ENCODE peak calls at places on chromosome 6, in five cellular contexts. N is foreskin fibroblast; L is CD8-positive, alpha-beta T cell; A is progenitor cell of endocrine pancreas; D is endothelial cell. K is an unnamed sample.

GRCh38 chr6:39791850-39792500 is at the start of gene DAAM2:
- DNase-seq in N (peak; percentile 81), L (no peak), A (peak; percentile 16), D (peak; percentile 60), K (no peak)

GRCh38 chr6:152250127-152250526 is 387.0 kb downstream of the SYNE1 start:
- DNase-seq in N (no peak), L (no peak), A (no peak), D (no peak), K (no peak)

GRCh38 chr6:73929421-73929820 is 233.4 kb downstream of the CD109 start:
- DNase-seq in N (peak; percentile 48), L (no peak), A (no peak), D (no peak), K (no peak)

GRCh38 chr6:54291738-54292137 is 16.5 kb upstream of the TINAG start:
- DNase-seq in N (peak; percentile 70), L (no peak), A (no peak), D (no peak), K (peak; percentile 20)

GRCh38 chr6:36227379-36228344 is 31.1 kb downstream of the BRPF3 start:
- DNase-seq in N (no peak), L (no peak), A (no peak), D (no peak), K (no peak)

GRCh38 chr6:44940367-44940766 is 387.8 kb upstream of the RUNX2 start:
- DNase-seq in N (no peak), L (no peak), A (no peak), D (no peak), K (no peak)

GRCh38 chr6:150282806-150283205 is 86.0 kb upstream of the IYD start:
- DNase-seq in N (peak; percentile 22), L (no peak), A (no peak), D (no peak), K (no peak)

GRCh38 chr6:168032383-168032760 is 34.9 kb downstream of the KIF25 start:
- DNase-seq in N (peak; percentile 81), L (no peak), A (no peak), D (no peak), K (no peak)

GRCh38 chr6:151962246-151962846 is 154.9 kb downstream of the ESR1 start:
- DNase-seq in N (peak; percentile 58), L (no peak), A (no peak), D (no peak), K (no peak)

GRCh38 chr6:34834789-34835518 is 43.1 kb downstream of the BLTP3A start:
- DNase-seq in N (peak; percentile 78), L (no peak), A (no peak), D (no peak), K (no peak)

DNA sequence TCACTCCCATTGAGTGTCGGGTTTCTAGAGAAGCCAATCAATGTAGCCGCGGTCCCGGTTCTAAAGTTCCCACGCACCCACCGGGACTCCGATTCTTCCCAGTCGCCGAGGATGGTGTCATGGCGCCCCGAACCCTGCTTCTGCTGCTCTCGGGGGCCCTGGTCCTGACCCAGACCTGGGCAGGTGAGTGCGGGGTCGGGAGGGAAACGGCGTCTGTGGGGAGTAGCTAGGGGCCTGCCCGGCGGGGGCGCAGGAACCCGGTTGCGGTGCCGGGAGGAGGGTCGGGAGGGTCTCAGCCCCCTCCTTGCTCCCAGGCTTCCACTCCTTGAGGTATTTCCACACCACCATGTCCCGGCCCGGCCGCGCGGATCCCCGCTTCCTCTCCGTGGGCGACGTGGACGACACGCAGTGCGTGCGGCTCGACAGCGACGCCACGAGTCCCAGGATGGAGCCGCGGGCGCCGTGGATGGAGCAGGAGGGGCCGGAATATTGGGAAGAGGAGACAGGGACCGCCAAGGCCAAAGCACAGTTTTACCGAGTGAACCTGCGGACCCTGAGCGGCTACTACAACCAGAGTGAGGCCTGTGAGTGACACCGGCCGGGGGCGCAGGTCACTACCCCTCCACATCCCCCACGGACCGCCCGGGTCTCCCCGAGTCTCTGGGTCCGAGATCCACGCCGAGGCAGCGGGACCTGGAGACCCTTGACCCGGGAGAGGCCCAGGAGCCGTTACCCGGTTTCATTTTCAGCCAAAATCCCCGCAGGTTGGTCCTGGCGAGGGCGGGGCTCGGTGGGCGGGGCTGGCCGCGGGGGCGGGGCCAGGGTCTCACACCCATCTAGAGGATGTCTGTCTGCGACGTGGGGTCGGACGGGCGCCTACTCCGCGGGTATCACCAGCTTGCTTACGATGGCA is 35.2 kb upstream of the HLA-G start:
- DNase-seq in N (peak; percentile 50), L (peak; percentile 75), A (no peak), D (peak; percentile 49), K (peak; percentile 82)
- TF ChIP-seq CTCF in N (peak; percentile 54), L (no peak), A (peak; percentile 36), D (no peak), K (peak; percentile 60)

DNA sequence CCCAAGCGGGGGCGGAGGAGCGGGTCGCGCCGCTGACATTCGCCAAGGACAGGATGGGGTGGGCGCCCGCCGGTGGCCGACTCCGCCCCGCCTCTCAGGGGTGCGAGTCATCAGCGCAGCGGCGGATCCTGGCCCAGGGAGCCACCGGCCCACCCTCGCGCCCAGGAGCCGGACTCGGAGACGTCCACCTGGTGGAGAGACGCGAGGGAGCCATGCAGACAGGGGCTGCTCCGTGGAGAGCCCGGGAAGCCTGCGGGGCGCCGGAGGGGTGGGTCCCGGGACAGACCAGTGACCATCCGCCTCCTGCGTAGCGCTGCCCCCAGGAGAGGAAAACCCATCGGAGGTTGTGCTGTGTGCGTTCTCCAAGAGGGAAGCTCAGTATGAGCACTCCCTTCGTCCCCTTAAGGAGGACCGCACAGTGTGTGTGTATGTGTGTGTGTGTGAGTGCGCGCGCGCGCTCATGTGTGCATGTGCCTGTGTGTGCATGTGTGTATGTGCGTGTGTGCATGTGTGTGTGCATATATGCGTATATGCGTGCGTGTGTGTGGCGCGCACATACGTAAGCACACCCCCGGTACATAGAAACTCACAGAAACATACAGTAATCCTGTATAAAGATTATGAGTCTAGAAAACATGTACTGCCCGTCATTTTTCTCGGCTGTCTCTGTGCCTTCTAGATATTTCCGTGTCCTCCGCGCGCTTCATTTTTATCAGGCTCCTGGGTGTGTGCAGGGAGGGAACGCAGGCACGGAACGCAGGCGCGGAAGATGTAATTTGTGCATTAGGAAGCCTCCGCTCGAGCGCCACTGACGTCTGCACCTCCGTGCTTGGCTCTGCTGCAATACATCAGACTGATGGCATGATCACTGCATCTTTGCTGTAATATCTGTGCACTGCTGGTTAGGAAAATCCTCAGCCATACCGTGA is 158.9 kb downstream of the TBXT start:
- DNase-seq in N (peak; percentile 58), L (no peak), A (peak; percentile 30), D (no peak), K (no peak)
- TF ChIP-seq CTCF in N (no peak), L (no peak), A (peak; percentile 44), D (no peak), K (no peak)

DNA sequence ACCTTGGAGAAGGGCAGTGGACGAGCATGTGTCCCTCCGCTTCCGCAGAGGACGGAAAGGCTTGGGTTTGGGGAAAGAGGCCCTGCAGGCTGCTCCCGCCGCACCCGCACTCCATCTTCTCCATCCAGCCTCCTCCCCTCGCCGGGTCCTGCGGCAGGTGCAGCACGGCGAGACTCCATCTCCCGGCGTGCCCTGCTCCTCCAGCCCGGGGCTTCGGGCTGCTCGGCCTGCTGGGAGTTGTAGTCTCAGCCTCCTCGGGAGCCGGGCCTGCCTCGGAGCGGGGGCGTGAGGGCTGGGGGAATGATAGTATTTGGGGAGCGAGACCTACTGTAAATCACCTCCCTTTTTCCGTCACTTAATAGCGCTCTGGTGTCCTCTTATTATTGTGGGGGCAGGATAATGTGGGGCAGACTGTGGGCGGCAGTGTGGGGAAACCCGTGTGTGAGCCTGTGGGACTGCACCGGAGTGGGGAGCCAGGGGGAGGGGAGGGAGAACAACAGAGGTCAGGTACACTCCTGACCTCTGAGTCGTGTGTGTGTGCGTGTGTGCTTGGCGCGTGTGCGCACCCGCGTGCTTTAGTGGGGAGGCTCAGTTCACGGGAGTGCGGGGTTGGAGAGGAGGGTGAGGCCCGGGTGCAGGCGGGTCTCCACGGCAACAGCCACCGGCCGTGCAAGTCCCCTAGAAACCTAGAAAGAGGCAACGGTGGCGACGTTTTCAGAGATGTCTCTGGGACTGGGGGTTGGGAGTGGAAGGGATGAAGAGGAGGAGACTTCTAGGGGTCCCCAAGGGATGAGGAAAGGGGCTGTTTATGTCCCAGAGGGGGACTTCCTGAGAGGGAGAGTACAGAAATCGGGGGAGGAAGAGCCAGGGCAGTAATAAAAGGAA is 4.1 kb downstream of the TTBK1 start:
- DNase-seq in N (peak; percentile 79), L (peak; percentile 78), A (peak; percentile 76), D (peak; percentile 81), K (peak; percentile 98)
- TF ChIP-seq CTCF in N (no peak), L (no peak), A (peak; percentile 12), D (no peak), K (no peak)

DNA sequence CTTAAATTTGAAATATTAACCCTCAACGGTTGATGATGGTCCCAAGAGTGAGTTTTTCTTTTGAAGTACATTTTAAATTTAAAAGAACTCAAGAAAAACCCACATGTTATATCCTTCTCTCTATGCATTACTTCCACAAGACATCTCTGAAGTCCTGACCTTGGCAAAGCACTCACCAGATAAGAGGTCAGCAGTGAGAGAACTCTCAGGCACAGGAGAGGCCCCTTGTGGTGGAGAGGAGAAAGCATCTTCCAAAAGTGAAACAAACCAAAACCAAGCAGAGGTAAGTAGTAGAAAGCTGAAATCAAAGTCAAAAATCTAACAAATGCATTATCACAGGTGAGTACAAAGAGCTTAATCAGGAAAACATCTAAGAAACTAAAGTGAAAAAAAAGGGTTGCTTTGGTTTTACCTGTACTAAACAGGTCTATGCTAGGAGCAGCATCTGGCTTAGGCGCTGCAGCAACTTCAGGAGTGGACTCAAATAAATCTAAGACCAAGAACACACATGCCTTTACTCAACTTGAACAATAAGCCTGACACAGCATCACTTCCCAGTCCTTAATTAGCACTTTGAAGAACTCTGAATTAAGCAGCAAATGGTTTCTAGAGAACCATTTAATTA is 80.5 kb downstream of the PRSS35 start:
- DNase-seq in N (peak; percentile 45), L (no peak), A (no peak), D (peak; percentile 14), K (peak; percentile 51)
- TF ChIP-seq CTCF in N (peak; percentile 71), L (no peak), A (peak; percentile 57), D (peak; percentile 42), K (peak; percentile 55)

GRCh38 chr6:126553856-126554255 is 213.9 kb downstream of the CENPW start:
- DNase-seq in N (peak; percentile 53), L (no peak), A (no peak), D (no peak), K (no peak)
- TF ChIP-seq CTCF in N (no peak), L (no peak), A (no peak), D (no peak), K (no peak)

DNA sequence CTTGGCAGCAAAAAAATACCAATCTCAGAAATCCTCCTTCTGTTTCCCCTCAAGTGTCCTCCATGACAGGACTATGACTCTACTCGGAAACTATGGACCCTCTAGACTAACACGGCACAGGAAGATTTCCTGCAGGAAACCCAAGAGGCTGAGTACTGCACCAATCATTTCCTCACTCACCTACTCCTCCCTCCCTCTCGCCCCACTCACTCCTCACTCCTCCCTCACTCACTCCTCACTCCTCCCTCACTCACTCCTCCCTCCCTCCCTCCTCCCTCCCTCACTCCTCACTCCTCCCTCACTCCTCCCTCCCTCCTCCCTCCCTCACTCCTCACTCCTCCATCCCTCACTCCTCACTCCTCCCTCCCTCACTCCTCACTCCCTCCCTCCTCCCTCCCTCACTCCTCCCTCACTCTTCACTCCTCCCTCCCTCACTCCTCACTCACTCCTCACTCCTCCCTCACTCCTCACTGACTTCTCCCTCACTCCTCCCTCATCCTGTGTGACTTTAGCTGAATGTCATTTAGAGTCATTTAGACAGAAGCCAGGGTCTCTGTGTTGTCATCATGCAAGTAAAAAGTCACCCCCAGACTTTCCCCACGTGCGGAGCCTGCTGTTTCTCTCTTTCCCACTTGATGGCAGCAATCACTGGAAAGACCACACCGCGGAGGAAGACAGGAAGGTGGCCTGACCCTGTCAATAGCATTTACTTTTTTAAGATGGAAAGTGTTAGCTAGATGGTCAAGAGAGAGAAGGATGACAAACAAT is 226.8 kb upstream of the PDE10A start:
- DNase-seq in N (peak; percentile 30), L (no peak), A (no peak), D (peak; percentile 62), K (no peak)
- TF ChIP-seq CTCF in N (peak; percentile 47), L (no peak), A (peak; percentile 73), D (peak; percentile 50), K (peak; percentile 14)

K was measured in GM13976.